ENCODE peak calls at places on chromosomes 4 and X, in nine cellular contexts. D, O, Y, P, B, J, Q, I and U are unnamed samples. For H3K4me1, the result is how much of the 10 kb centered on the place peaks cover.

GRCh38 chr4:153816542-153816941 is 27.7 kb upstream of the SFRP2 start:
- DNase-seq in D (no peak), O (no peak), Y (no peak), P (no peak), B (no peak), J (no peak), Q (no peak), I (no peak), U (no peak)

GRCh38 chr4:152310223-152310622 is 225.7 kb downstream of the FBXW7 start:
- DNase-seq in D (no peak), O (no peak), Y (peak), P (no peak), B (no peak), J (peak), Q (no peak), I (no peak), U (peak)

GRCh38 chr4:183096276-183096965 is 2.6 kb upstream of the WWC2 start:
- DNase-seq in D (no peak), O (no peak), Y (no peak), P (no peak), B (no peak), J (no peak), Q (no peak), I (no peak), U (no peak)

GRCh38 chrX:132216283-132216682 is 3.0 kb downstream of the RAP2C start:
- DNase-seq in D (no peak), O (no peak), Y (no peak), P (no peak), B (no peak), J (no peak), Q (no peak), I (no peak), U (no peak)

GRCh38 chr4:142563682-142564291 is 282.3 kb downstream of the INPP4B start:
- DNase-seq in D (no peak), O (no peak), Y (no peak), P (no peak), B (no peak), J (peak), Q (no peak), I (no peak), U (no peak)

GRCh38 chrX:41145920-41146608 is 60.8 kb downstream of the USP9X start:
- DNase-seq in D (no peak), O (no peak), Y (peak), P (no peak), B (no peak), J (peak), Q (no peak), I (no peak), U (no peak)

GRCh38 chr4:10013722-10014121 is 7.6 kb downstream of the SLC2A9 start:
- DNase-seq in D (no peak), O (no peak), Y (peak), P (no peak), B (no peak), J (peak), Q (peak), I (peak), U (peak)

GRCh38 chrX:19089555-19090040 is 32.7 kb downstream of the ADGRG2 start:
- DNase-seq in D (no peak), O (no peak), Y (no peak), P (no peak), B (no peak), J (no peak), Q (no peak), I (no peak), U (no peak)

GRCh38 chrX:151543706-151544105 is 19.8 kb upstream of the PASD1 start:
- DNase-seq in D (no peak), O (no peak), Y (no peak), P (no peak), B (no peak), J (no peak), Q (no peak), I (no peak), U (no peak)

GRCh38 chr4:107800058-107800457 is 24.7 kb upstream of the SGMS2 start:
- DNase-seq in D (no peak), O (no peak), Y (no peak), P (no peak), B (no peak), J (no peak), Q (no peak), I (no peak), U (no peak)

GRCh38 chrX:33840176-33840575 is 291.9 kb downstream of the FAM47A start:
- DNase-seq in D (no peak), O (no peak), Y (no peak), P (no peak), B (no peak), J (no peak), Q (no peak), I (no peak), U (no peak)

GRCh38 chrX:123184199-123184857 is at the start of gene GRIA3:
- DNase-seq in D (no peak), O (peak), Y (no peak), P (no peak), B (no peak), J (no peak), Q (no peak), I (no peak), U (no peak)

GRCh38 chr4:13548059-13548983 is 4.0 kb upstream of the NKX3-2 start:
- DNase-seq in D (no peak), O (no peak), Y (peak), P (no peak), B (no peak), J (peak), Q (no peak), I (no peak), U (no peak)

GRCh38 chrX:43909159-43909558 is 26.9 kb upstream of the MAOB start:
- DNase-seq in D (no peak), O (no peak), Y (no peak), P (no peak), B (no peak), J (no peak), Q (no peak), I (no peak), U (no peak)

GRCh38 chrX:138740361-138740760 is 28.8 kb upstream of the FGF13 start:
- DNase-seq in D (no peak), O (no peak), Y (no peak), P (no peak), B (no peak), J (no peak), Q (no peak), I (no peak), U (no peak)

GRCh38 chr4:120557372-120557771 is 365.2 kb downstream of the PRDM5 start:
- DNase-seq in D (no peak), O (no peak), Y (no peak), P (no peak), B (no peak), J (no peak), Q (no peak), I (no peak), U (no peak)

GRCh38 chr4:35151816-35152572 is 1092.3 kb downstream of the ARAP2 start:
- DNase-seq in D (no peak), O (no peak), Y (peak), P (peak), B (no peak), J (peak), Q (no peak), I (peak), U (peak)

GRCh38 chrX:153770606-153771175 is 6.6 kb downstream of the PLXNB3 start:
- DNase-seq in D (no peak), O (peak), Y (no peak), P (no peak), B (no peak), J (no peak), Q (no peak), I (no peak), U (no peak)

GRCh38 chr4:148273501-148273986 is 168.7 kb downstream of the NR3C2 start:
- DNase-seq in D (no peak), O (peak), Y (no peak), P (no peak), B (no peak), J (no peak), Q (no peak), I (peak), U (no peak)

GRCh38 chr4:101345596-101346311 is 1.6 kb downstream of the PPP3CA start:
- DNase-seq in D (peak), O (peak), Y (peak), P (peak), B (peak), J (peak), Q (peak), I (peak), U (peak)

GRCh38 chr4:149512489-149512888 is 303.2 kb downstream of the IQCM start:
- DNase-seq in D (no peak), O (no peak), Y (no peak), P (no peak), B (no peak), J (no peak), Q (no peak), I (no peak), U (no peak)

GRCh38 chrX:118627084-118627758 is 100.2 kb upstream of the IL13RA1 start:
- DNase-seq in D (no peak), O (no peak), Y (peak), P (peak), B (no peak), J (peak), Q (no peak), I (no peak), U (peak)

GRCh38 chr4:40199999-40200880 is 3.4 kb downstream of the RHOH start:
- DNase-seq in D (peak), O (no peak), Y (no peak), P (no peak), B (no peak), J (peak), Q (no peak), I (no peak), U (no peak)

GRCh38 chr4:108644237-108644636 is 6.2 kb upstream of the OSTC start:
- DNase-seq in D (no peak), O (no peak), Y (peak), P (no peak), B (no peak), J (peak), Q (no peak), I (no peak), U (peak)

GRCh38 chrX:95382799-95383198 is 1301.8 kb upstream of the DIAPH2 start:
- DNase-seq in D (no peak), O (no peak), Y (peak), P (no peak), B (no peak), J (peak), Q (no peak), I (no peak), U (no peak)

GRCh38 chrX:12701625-12702024 is 89.6 kb upstream of the PRPS2 start:
- DNase-seq in D (peak), O (no peak), Y (peak), P (peak), B (no peak), J (peak), Q (peak), I (peak), U (peak)

GRCh38 chr4:86274642-86275041 is 85.2 kb downstream of the MAPK10 start:
- DNase-seq in D (no peak), O (no peak), Y (no peak), P (no peak), B (no peak), J (no peak), Q (no peak), I (no peak), U (no peak)

GRCh38 chrX:10722804-10723364 is 102.5 kb upstream of the MID1 start:
- DNase-seq in D (no peak), O (peak), Y (peak), P (peak), B (peak), J (peak), Q (no peak), I (peak), U (peak)

GRCh38 chrX:13690836-13691235 is 1.9 kb downstream of the RAB9A start:
- DNase-seq in D (no peak), O (no peak), Y (peak), P (no peak), B (no peak), J (peak), Q (no peak), I (no peak), U (no peak)

GRCh38 chr4:184168406-184169019 is 49.2 kb downstream of the ENPP6 start:
- DNase-seq in D (peak), O (peak), Y (peak), P (peak), B (peak), J (peak), Q (peak), I (peak), U (peak)

GRCh38 chrX:39857780-39858179 is 240.0 kb downstream of the BCOR start:
- DNase-seq in D (no peak), O (no peak), Y (peak), P (no peak), B (no peak), J (no peak), Q (no peak), I (no peak), U (no peak)

GRCh38 chr4:56570041-56570440 is 64.5 kb downstream of the ARL9 start:
- DNase-seq in D (no peak), O (no peak), Y (peak), P (no peak), B (no peak), J (peak), Q (no peak), I (no peak), U (no peak)

GRCh38 chr4:14566518-14566917 is 435.8 kb upstream of the CPEB2 start:
- DNase-seq in D (no peak), O (no peak), Y (peak), P (no peak), B (no peak), J (no peak), Q (no peak), I (no peak), U (no peak)

GRCh38 chrX:24629701-24630100 is 17.4 kb downstream of the PCYT1B start:
- DNase-seq in D (no peak), O (no peak), Y (no peak), P (no peak), B (no peak), J (no peak), Q (no peak), I (no peak), U (no peak)

GRCh38 chr4:182825786-182826185 is 91.4 kb downstream of the DCTD start:
- DNase-seq in D (no peak), O (no peak), Y (no peak), P (no peak), B (no peak), J (no peak), Q (no peak), I (no peak), U (no peak)

DNA sequence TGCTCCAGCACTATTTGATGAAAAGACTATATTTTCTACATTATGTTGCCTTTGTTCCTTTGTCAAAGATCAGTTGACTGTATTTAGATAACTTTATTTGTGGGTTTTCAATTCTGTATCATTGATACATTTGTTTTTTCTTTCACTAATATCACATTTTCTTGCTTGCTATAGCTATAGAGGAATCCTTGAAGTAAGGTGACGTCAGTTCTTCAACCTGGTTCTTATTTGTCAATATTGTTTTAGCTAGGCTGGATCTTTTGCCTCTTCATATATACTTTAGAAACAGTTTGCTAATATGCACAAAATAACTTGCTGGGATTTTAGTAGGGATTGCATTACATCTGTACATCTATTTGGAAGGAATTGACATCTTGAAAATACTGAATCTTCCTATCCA is 21.0 kb downstream of the TECRL start:
- DNase-seq in D (no peak), O (no peak), Y (no peak), P (no peak), B (no peak), J (no peak), Q (no peak), I (no peak), U (no peak)
- H3K4me1 ChIP-seq in D (under half), O (under half), Y (under half), P (under half), B (under half), J (under half), Q (under half), I (under half), U (under half)

GRCh38 chrX:143988356-143988755 is 104.5 kb downstream of the UBE2NL start:
- DNase-seq in D (no peak), O (no peak), Y (no peak), P (no peak), B (no peak), J (no peak), Q (no peak), I (no peak), U (no peak)
- H3K4me1 ChIP-seq in D (under half), O (under half), Y (under half), P (under half), B (under half), J (under half), Q (under half), I (under half), U (under half)

GRCh38 chr4:146244496-146244895 is 30.2 kb downstream of the REELD1 start:
- DNase-seq in D (no peak), O (no peak), Y (no peak), P (no peak), B (no peak), J (peak), Q (no peak), I (no peak), U (no peak)
- H3K4me1 ChIP-seq in D (under half), O (under half), Y (under half), P (under half), B (under half), J (under half), Q (under half), I (under half), U (under half)

GRCh38 chr4:16116019-16116418 is 32.2 kb upstream of the PROM1 start:
- DNase-seq in D (no peak), O (no peak), Y (no peak), P (no peak), B (no peak), J (no peak), Q (no peak), I (no peak), U (no peak)
- H3K4me1 ChIP-seq in D (under half), O (under half), Y (under half), P (under half), B (under half), J (under half), Q (under half), I (under half), U (under half)